ENCODE peak calls at places on chromosomes 2 and 18, in five cellular contexts. One of them, this sample, is unnamed. For H3K36me3, the result is how much of the 10 kb centered on the place peaks cover.

GRCh38 chr2:235665656-235666239 is 171.9 kb downstream of the AGAP1 start:
- DNase-seq in GM12878: no peak
- DNase-seq in HCT116: no peak
- DNase-seq in K562: no peak
- DNase-seq in H1: no peak
- DNase-seq in this sample: no peak

GRCh38 chr2:220181158-220181557 is 553.7 kb downstream of the SLC4A3 start:
- DNase-seq in H1: no peak
- DNase-seq in GM12878: no peak
- DNase-seq in HCT116: no peak
- DNase-seq in K562: no peak
- DNase-seq in this sample: no peak

GRCh38 chr2:128228894-128229293 is 89.8 kb downstream of the HS6ST1 start:
- DNase-seq in H1: no peak
- DNase-seq in GM12878: no peak
- DNase-seq in K562: no peak
- DNase-seq in HCT116: no peak
- DNase-seq in this sample: no peak

GRCh38 chr2:235449568-235449967 is 44.3 kb upstream of the AGAP1 start:
- DNase-seq in HCT116: no peak
- DNase-seq in K562: no peak
- DNase-seq in H1: no peak
- DNase-seq in GM12878: no peak
- DNase-seq in this sample: no peak

GRCh38 chr2:147578529-147578928 is 266.3 kb upstream of the ACVR2A start:
- DNase-seq in HCT116: no peak
- DNase-seq in H1: no peak
- DNase-seq in K562: no peak
- DNase-seq in GM12878: no peak
- DNase-seq in this sample: no peak

GRCh38 chr2:47272031-47272864 is 117.1 kb upstream of the STPG4 start:
- DNase-seq in GM12878: no peak
- DNase-seq in HCT116: peak
- DNase-seq in K562: peak
- DNase-seq in H1: no peak
- DNase-seq in this sample: no peak

GRCh38 chr2:85886585-85886984 is 2.2 kb downstream of the ST3GAL5 start:
- DNase-seq in GM12878: no peak
- DNase-seq in H1: no peak
- DNase-seq in HCT116: no peak
- DNase-seq in K562: no peak
- DNase-seq in this sample: no peak

GRCh38 chr18:10188971-10189810 is 265.2 kb upstream of the APCDD1 start:
- DNase-seq in HCT116: no peak
- DNase-seq in H1: no peak
- DNase-seq in GM12878: no peak
- DNase-seq in K562: no peak
- DNase-seq in this sample: no peak

GRCh38 chr18:26495267-26495666 is 53.1 kb downstream of the KCTD1 start:
- DNase-seq in H1: no peak
- DNase-seq in GM12878: no peak
- DNase-seq in HCT116: no peak
- DNase-seq in K562: no peak
- DNase-seq in this sample: no peak

GRCh38 chr2:146004470-146004869 is 1484.6 kb upstream of the ZEB2 start:
- DNase-seq in GM12878: no peak
- DNase-seq in H1: no peak
- DNase-seq in HCT116: no peak
- DNase-seq in K562: no peak
- DNase-seq in this sample: no peak

GRCh38 chr2:230920167-230920566 is 4.9 kb downstream of the GPR55 start:
- DNase-seq in K562: no peak
- DNase-seq in H1: no peak
- DNase-seq in HCT116: no peak
- DNase-seq in GM12878: no peak
- DNase-seq in this sample: no peak

GRCh38 chr2:43223412-43224040 is 2.9 kb downstream of the ZFP36L2 start:
- DNase-seq in H1: no peak
- DNase-seq in K562: no peak
- DNase-seq in HCT116: no peak
- DNase-seq in GM12878: no peak
- DNase-seq in this sample: no peak

GRCh38 chr2:12606472-12607000 is 110.2 kb upstream of the TRIB2 start:
- DNase-seq in K562: no peak
- DNase-seq in H1: no peak
- DNase-seq in GM12878: no peak
- DNase-seq in HCT116: no peak
- DNase-seq in this sample: no peak

GRCh38 chr2:161905389-161906046 is 168.5 kb downstream of the DPP4 start:
- DNase-seq in K562: no peak
- DNase-seq in HCT116: no peak
- DNase-seq in GM12878: peak
- DNase-seq in H1: no peak
- DNase-seq in this sample: no peak

GRCh38 chr2:119240311-119241204 is 16.9 kb downstream of the STEAP3 start:
- DNase-seq in GM12878: no peak
- DNase-seq in HCT116: peak
- DNase-seq in H1: no peak
- DNase-seq in K562: peak
- DNase-seq in this sample: no peak

GRCh38 chr2:50611261-50612020 is 420.5 kb downstream of the NRXN1 start:
- DNase-seq in H1: no peak
- DNase-seq in K562: no peak
- DNase-seq in GM12878: no peak
- DNase-seq in HCT116: no peak
- DNase-seq in this sample: no peak

GRCh38 chr2:25194576-25195122 is 26.3 kb upstream of the POMC start:
- DNase-seq in K562: no peak
- DNase-seq in GM12878: no peak
- DNase-seq in H1: no peak
- DNase-seq in HCT116: no peak
- DNase-seq in this sample: no peak

GRCh38 chr2:47193607-47194006 is 38.5 kb upstream of the STPG4 start:
- DNase-seq in H1: no peak
- DNase-seq in HCT116: no peak
- DNase-seq in GM12878: no peak
- DNase-seq in K562: no peak
- DNase-seq in this sample: no peak

GRCh38 chr2:203574824-203575223 is 39.7 kb upstream of the RAPH1 start:
- DNase-seq in H1: no peak
- DNase-seq in HCT116: no peak
- DNase-seq in K562: no peak
- DNase-seq in GM12878: no peak
- DNase-seq in this sample: no peak
- H3K4me3 ChIP-seq in H1: no peak
- H3K4me3 ChIP-seq in HCT116: no peak
- H3K4me3 ChIP-seq in K562: no peak
- H3K4me3 ChIP-seq in GM12878: no peak
- H3K4me3 ChIP-seq in this sample: no peak

GRCh38 chr2:236735742-236736360 is 166.2 kb downstream of the ACKR3 start:
- DNase-seq in GM12878: no peak
- DNase-seq in HCT116: no peak
- DNase-seq in H1: no peak
- DNase-seq in K562: no peak
- DNase-seq in this sample: no peak

GRCh38 chr2:236733156-236733555 is 163.5 kb downstream of the ACKR3 start:
- DNase-seq in GM12878: no peak
- DNase-seq in H1: no peak
- DNase-seq in K562: no peak
- DNase-seq in HCT116: no peak
- DNase-seq in this sample: no peak

GRCh38 chr2:236730393-236730792 is 160.8 kb downstream of the ACKR3 start:
- DNase-seq in GM12878: no peak
- DNase-seq in HCT116: no peak
- DNase-seq in K562: no peak
- DNase-seq in H1: no peak
- DNase-seq in this sample: no peak

GRCh38 chr2:236728916-236729670 is 159.5 kb downstream of the ACKR3 start:
- DNase-seq in HCT116: no peak
- DNase-seq in H1: no peak
- DNase-seq in GM12878: no peak
- DNase-seq in K562: no peak
- DNase-seq in this sample: no peak

GRCh38 chr2:236731767-236732580 is 162.3 kb downstream of the ACKR3 start:
- DNase-seq in GM12878: no peak
- DNase-seq in HCT116: no peak
- DNase-seq in K562: no peak
- DNase-seq in H1: no peak
- DNase-seq in this sample: no peak
- TF ChIP-seq ZNF274 in GM12878: no peak
- TF ChIP-seq ZNF274 in HCT116: no peak
- TF ChIP-seq ZNF274 in K562: no peak
- TF ChIP-seq ZNF274 in H1: no peak
- TF ChIP-seq ZNF274 in this sample: no peak

DNA sequence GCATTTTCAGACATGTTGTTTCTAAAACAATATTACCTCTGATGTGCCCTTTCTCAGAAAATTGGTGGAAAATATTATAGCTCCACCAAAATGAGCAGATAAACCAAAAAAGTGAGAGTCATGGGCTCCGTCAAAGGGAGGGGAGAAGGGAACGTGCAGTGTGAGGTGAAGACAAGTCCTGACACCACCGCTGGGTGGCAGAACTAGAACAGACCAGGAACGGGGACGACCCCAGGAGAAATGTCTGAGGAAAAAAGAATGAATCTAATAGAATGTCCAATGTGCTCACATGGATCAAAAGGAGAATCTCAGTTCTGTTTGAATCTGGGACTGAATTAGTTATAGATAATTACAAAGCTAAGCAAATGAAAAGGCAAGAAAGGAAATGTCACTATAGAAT is 22.6 kb upstream of the BCL2 start:
- DNase-seq in K562: peak
- DNase-seq in H1: no peak
- DNase-seq in GM12878: no peak
- DNase-seq in HCT116: no peak
- DNase-seq in this sample: no peak
- H3K36me3 ChIP-seq in K562: under half
- H3K36me3 ChIP-seq in H1: under half
- H3K36me3 ChIP-seq in GM12878: under half
- H3K36me3 ChIP-seq in HCT116: under half
- H3K36me3 ChIP-seq in this sample: under half

DNA sequence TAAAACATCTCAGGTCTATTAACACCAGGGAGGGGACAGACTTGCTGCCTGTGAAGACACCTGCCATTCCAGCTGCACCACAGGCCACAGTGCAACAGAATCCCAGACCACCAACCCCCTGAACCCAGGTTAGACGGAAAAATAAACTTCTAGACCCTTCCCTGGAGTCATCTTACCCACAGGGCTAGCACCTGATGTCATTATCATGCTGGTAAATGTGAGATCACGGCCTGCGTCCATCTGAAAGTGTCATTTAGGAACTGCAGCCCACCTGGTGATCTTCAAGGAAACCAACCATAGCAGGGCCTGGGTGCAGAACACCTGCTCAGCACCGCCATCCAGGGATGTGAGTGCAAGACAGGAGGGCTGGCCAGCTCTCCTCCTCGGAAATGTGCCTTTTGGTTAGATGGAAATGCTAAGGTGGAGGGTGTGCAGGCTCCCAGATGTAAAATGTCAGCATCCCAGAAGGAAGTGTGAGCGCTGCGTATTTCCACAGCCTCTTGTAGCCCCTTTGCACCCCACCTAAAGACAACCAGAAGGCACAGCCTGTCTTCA is 80.8 kb downstream of the PTGR3 start:
- DNase-seq in K562: no peak
- DNase-seq in HCT116: no peak
- DNase-seq in H1: no peak
- DNase-seq in GM12878: no peak
- DNase-seq in this sample: no peak
- H3K4me3 ChIP-seq in K562: no peak
- H3K4me3 ChIP-seq in HCT116: no peak
- H3K4me3 ChIP-seq in H1: no peak
- H3K4me3 ChIP-seq in GM12878: no peak
- H3K4me3 ChIP-seq in this sample: no peak

This sample was measured in NT2/D1.